ENCODE peak calls at places on chromosomes 7 and 10, in four cellular contexts. One of them, this sample, is unnamed.

GRCh38 chr10:60167056-60167455 is 222.6 kb downstream of the ANK3 start:
- DNase-seq in astrocyte of the cerebellum: no peak
- DNase-seq in fibroblast of lung: peak
- DNase-seq in heart left ventricle: no peak
- DNase-seq in this sample: no peak

GRCh38 chr7:133530682-133531081 is 277.8 kb downstream of the EXOC4 start:
- DNase-seq in fibroblast of lung: peak
- DNase-seq in astrocyte of the cerebellum: peak
- DNase-seq in heart left ventricle: no peak
- DNase-seq in this sample: peak

GRCh38 chr7:115932874-115933273 is 97.7 kb downstream of the TFEC start:
- DNase-seq in astrocyte of the cerebellum: no peak
- DNase-seq in fibroblast of lung: no peak
- DNase-seq in heart left ventricle: no peak
- DNase-seq in this sample: no peak

GRCh38 chr10:58431903-58432302 is 46.7 kb downstream of the TFAM start:
- DNase-seq in fibroblast of lung: peak
- DNase-seq in astrocyte of the cerebellum: no peak
- DNase-seq in heart left ventricle: no peak
- DNase-seq in this sample: no peak

GRCh38 chr10:89339860-89340259 is 12.1 kb downstream of the IFIT3 start:
- DNase-seq in astrocyte of the cerebellum: no peak
- DNase-seq in heart left ventricle: no peak
- DNase-seq in fibroblast of lung: no peak
- DNase-seq in this sample: no peak

GRCh38 chr10:13453896-13454295 is 74.9 kb downstream of the BEND7 start:
- DNase-seq in heart left ventricle: no peak
- DNase-seq in astrocyte of the cerebellum: no peak
- DNase-seq in fibroblast of lung: no peak
- DNase-seq in this sample: no peak

GRCh38 chr10:62058476-62058875 is 157.0 kb downstream of the ARID5B start:
- DNase-seq in astrocyte of the cerebellum: no peak
- DNase-seq in fibroblast of lung: no peak
- DNase-seq in heart left ventricle: no peak
- DNase-seq in this sample: no peak

GRCh38 chr10:99620713-99621453 is 644 bp upstream of the SLC25A28 start:
- DNase-seq in fibroblast of lung: peak
- DNase-seq in astrocyte of the cerebellum: peak
- DNase-seq in heart left ventricle: peak
- DNase-seq in this sample: peak

GRCh38 chr10:119404719-119405504 is 137.6 kb downstream of the RGS10 start:
- DNase-seq in astrocyte of the cerebellum: no peak
- DNase-seq in fibroblast of lung: no peak
- DNase-seq in heart left ventricle: no peak
- DNase-seq in this sample: no peak

GRCh38 chr7:24733414-24734060 is 23.7 kb downstream of the GSDME start:
- DNase-seq in heart left ventricle: no peak
- DNase-seq in astrocyte of the cerebellum: no peak
- DNase-seq in fibroblast of lung: no peak
- DNase-seq in this sample: no peak

GRCh38 chr7:142391191-142391992 is 133.5 kb upstream of the PRSS58 start:
- DNase-seq in astrocyte of the cerebellum: no peak
- DNase-seq in heart left ventricle: no peak
- DNase-seq in fibroblast of lung: no peak
- DNase-seq in this sample: no peak

GRCh38 chr7:129370812-129371211 is 63.4 kb upstream of the STRIP2 start:
- DNase-seq in astrocyte of the cerebellum: no peak
- DNase-seq in fibroblast of lung: peak
- DNase-seq in heart left ventricle: no peak
- DNase-seq in this sample: no peak
- TF ChIP-seq CTCF in astrocyte of the cerebellum: no peak
- TF ChIP-seq CTCF in fibroblast of lung: no peak
- TF ChIP-seq CTCF in heart left ventricle: no peak
- TF ChIP-seq CTCF in this sample: no peak

GRCh38 chr10:46326971-46327370 is 40.2 kb downstream of the ANTXRL start:
- DNase-seq in heart left ventricle: no peak
- DNase-seq in astrocyte of the cerebellum: no peak
- DNase-seq in fibroblast of lung: no peak
- DNase-seq in this sample: no peak

GRCh38 chr10:46323176-46323575 is 36.4 kb downstream of the ANTXRL start:
- DNase-seq in astrocyte of the cerebellum: no peak
- DNase-seq in fibroblast of lung: no peak
- DNase-seq in heart left ventricle: no peak
- DNase-seq in this sample: no peak

GRCh38 chr10:46327685-46328084 is 40.9 kb downstream of the ANTXRL start:
- DNase-seq in heart left ventricle: no peak
- DNase-seq in fibroblast of lung: no peak
- DNase-seq in astrocyte of the cerebellum: no peak
- DNase-seq in this sample: no peak

GRCh38 chr10:46326066-46326465 is 39.3 kb downstream of the ANTXRL start:
- DNase-seq in fibroblast of lung: no peak
- DNase-seq in astrocyte of the cerebellum: no peak
- DNase-seq in heart left ventricle: no peak
- DNase-seq in this sample: no peak

DNA sequence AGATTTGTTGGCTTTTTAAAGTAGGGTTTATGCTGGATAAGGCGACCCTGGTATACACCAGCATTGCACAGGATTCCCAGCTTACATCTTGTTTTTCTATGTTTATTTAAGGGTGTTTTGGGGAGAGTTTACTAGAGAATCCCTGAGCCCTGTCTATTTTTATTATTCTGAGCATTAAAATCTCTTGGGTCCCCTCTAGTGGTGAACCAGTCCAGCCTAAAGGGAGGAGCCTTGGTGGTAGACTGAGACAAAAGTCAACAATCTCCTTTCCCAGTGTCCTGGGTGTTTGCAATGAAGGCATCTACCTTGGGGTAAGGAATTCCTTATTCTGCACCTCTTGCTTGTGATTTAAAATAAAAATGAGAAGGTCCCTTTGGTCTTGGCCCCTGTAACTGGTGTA is 38.2 kb downstream of the ANTXRL start:
- DNase-seq in fibroblast of lung: no peak
- DNase-seq in heart left ventricle: no peak
- DNase-seq in astrocyte of the cerebellum: no peak
- DNase-seq in this sample: no peak
- TF ChIP-seq CTCF in fibroblast of lung: no peak
- TF ChIP-seq CTCF in heart left ventricle: peak
- TF ChIP-seq CTCF in astrocyte of the cerebellum: peak
- TF ChIP-seq CTCF in this sample: peak

GRCh38 chr10:68330852-68331454 is 911 bp upstream of the HNRNPH3 start:
- DNase-seq in heart left ventricle: peak
- DNase-seq in astrocyte of the cerebellum: no peak
- DNase-seq in fibroblast of lung: peak
- DNase-seq in this sample: no peak

GRCh38 chr10:68331455-68332258 is at the start of gene HNRNPH3:
- DNase-seq in fibroblast of lung: peak
- DNase-seq in heart left ventricle: peak
- DNase-seq in astrocyte of the cerebellum: peak
- DNase-seq in this sample: peak

GRCh38 chr10:68333452-68333851 is 724 bp upstream of the PBLD start:
- DNase-seq in fibroblast of lung: no peak
- DNase-seq in astrocyte of the cerebellum: no peak
- DNase-seq in heart left ventricle: no peak
- DNase-seq in this sample: no peak

GRCh38 chr10:68333058-68333395 is 299 bp upstream of the PBLD start:
- DNase-seq in astrocyte of the cerebellum: no peak
- DNase-seq in fibroblast of lung: no peak
- DNase-seq in heart left ventricle: no peak
- DNase-seq in this sample: no peak

DNA sequence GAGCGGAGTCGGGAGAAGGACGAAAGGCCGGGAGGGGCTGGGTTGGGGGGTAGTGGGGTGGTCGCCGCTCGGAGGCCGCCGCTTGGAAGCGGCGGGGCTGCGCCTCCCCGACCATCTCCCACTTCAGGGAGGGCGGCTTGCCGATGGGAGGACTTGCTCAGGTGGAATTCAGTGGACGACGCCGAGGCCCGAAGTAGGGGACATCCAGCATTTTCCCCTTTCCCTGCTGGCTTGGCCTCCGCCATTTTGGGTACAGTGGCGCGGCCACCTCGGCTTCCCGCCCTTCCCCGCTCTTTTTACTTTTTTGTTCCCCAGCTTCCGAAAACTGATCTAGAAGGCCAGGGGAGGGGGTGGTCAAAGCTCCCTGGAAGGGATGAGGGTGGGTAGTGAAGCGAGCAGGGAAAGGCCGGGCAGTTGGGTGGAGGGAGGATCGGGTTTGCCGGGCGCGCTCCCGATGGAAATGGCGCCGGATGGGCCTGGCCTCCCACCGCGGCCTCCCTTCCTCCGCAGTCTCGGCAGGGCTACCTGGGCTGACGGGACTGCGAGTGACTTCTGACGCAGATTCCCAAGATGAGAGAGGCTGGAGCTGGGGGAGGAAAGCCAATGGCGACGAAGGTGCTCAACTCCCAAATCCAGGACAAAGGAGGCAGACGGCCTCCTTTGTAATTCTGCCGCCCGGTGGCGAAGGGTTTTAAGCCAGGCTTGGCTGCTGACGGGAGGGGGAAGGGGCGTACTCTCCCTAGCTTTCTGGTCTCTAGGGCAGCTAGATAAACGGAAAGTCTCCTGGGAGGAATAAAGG is at the start of gene PBLD:
- DNase-seq in heart left ventricle: peak
- DNase-seq in astrocyte of the cerebellum: peak
- DNase-seq in fibroblast of lung: peak
- DNase-seq in this sample: peak
- TF ChIP-seq CTCF in heart left ventricle: peak
- TF ChIP-seq CTCF in astrocyte of the cerebellum: peak
- TF ChIP-seq CTCF in fibroblast of lung: peak
- TF ChIP-seq CTCF in this sample: peak

GRCh38 chr7:68058014-68058413 is 1061.4 kb downstream of the TYW1 start:
- DNase-seq in astrocyte of the cerebellum: no peak
- DNase-seq in heart left ventricle: no peak
- DNase-seq in fibroblast of lung: no peak
- DNase-seq in this sample: no peak

DNA sequence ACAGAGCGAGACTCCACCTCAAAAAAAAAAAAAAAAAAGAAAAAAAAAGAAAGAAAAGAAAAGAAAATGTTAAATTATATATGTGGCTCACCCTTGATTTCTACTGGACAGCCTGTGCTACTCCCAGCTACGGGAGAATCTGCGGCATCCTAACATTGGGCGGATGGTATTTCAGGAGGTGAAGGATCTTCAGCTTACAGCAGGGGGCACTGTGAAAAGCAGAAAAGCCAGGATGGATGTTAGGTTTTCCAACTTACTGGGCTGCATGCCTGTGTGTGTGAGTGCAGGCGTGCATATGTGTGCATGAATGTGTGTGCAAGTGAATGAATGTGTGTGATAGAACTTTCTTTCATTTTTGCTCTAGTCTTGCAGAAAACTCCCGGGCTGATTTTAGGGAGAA is 1066.5 kb downstream of the TYW1 start:
- DNase-seq in fibroblast of lung: no peak
- DNase-seq in heart left ventricle: no peak
- DNase-seq in astrocyte of the cerebellum: no peak
- DNase-seq in this sample: no peak
- TF ChIP-seq CTCF in fibroblast of lung: peak
- TF ChIP-seq CTCF in heart left ventricle: peak
- TF ChIP-seq CTCF in astrocyte of the cerebellum: peak
- TF ChIP-seq CTCF in this sample: no peak

DNA sequence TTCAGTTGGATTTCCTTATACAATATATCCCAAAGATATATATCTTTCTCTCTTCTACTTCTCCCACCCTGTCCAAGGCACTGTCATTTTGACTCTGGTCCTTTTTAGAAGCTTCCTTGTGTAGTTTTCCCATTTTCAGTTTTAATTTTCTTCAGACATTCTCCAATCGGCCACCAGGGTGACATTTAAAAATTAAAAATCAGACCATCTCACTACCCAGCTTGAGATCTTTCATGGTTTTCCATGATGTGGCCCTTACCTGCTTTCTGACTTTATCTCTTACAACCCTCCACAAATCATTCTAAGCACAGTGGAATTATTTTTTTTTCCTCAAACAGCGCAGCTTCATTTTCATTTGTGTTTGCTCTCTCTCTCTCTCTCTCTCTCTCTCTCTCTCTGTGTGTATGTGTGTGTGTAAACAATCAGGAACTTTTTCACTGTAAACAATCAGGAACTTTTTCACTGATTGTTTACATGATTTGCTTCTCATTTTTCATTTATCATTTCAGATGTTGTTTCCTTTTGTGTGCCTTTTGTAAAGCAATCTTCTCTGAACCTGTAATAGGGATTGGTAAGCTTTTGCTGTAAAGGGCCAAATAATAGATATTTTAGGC is 348.8 kb downstream of the ATRNL1 start:
- DNase-seq in heart left ventricle: no peak
- DNase-seq in astrocyte of the cerebellum: no peak
- DNase-seq in fibroblast of lung: peak
- DNase-seq in this sample: no peak
- TF ChIP-seq CTCF in heart left ventricle: no peak
- TF ChIP-seq CTCF in astrocyte of the cerebellum: no peak
- TF ChIP-seq CTCF in fibroblast of lung: peak
- TF ChIP-seq CTCF in this sample: no peak

DNA sequence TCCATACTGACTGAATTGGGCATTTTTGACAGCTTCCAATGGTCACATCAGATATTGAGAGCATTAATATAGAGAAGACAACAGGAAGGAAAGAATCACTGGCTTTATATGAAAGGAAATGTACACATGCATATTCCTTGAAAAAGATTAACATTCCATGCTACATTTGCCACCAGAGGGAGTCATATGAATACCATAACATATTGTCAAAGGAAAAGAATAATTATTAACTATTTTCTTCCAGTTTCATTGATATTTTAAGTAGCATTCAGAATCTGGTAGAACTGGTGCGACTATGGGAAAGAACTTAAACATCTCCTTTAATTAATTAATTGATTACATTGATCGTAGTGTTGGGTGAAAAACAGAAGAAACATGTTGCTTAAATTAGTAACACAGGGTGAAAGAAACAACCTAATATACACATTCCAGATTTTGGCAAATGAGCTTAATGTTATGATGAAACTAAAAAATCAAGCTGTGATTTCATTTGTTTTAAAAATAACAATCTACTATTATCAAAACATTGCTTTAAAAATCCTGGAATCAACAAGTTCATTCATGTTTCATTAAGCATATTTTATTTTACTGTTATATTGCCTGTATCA is 71.5 kb downstream of the GPR85 start:
- DNase-seq in heart left ventricle: no peak
- DNase-seq in fibroblast of lung: peak
- DNase-seq in astrocyte of the cerebellum: peak
- DNase-seq in this sample: no peak
- TF ChIP-seq CTCF in heart left ventricle: peak
- TF ChIP-seq CTCF in fibroblast of lung: peak
- TF ChIP-seq CTCF in astrocyte of the cerebellum: no peak
- TF ChIP-seq CTCF in this sample: peak

DNA sequence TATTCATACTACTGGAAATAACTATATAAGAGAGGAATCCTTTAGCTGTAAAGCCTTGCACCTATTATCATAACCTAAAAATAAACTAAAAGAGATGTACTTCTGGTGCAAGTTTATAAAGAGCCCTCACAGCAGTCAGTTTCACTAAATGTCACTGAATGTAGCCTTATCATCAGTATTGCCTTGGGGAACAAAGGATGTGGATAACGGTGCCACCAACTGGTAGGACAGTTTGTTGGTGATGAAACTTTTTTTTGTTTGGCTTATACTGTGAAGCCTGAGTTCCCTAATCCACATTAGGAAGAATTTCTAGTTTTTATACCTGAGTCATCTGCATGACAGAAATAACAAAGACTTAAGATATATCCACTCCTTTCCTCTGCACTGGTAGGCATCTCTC is 117.9 kb upstream of the COL1A2 start:
- DNase-seq in heart left ventricle: no peak
- DNase-seq in astrocyte of the cerebellum: no peak
- DNase-seq in fibroblast of lung: peak
- DNase-seq in this sample: peak
- TF ChIP-seq CTCF in heart left ventricle: peak
- TF ChIP-seq CTCF in astrocyte of the cerebellum: peak
- TF ChIP-seq CTCF in fibroblast of lung: peak
- TF ChIP-seq CTCF in this sample: peak